ENCODE peak calls at places on chromosome 1, in four cellular contexts. K is neuronal stem cell, G is H1, B is trophoblast cell. C is an unnamed sample.

GRCh38 chr1:152061952-152062351 is 25.1 kb upstream of the S100A11 start:
- DNase-seq in K (no peak), G (no peak), B (peak), C (no peak)

GRCh38 chr1:198850196-198850595 is 211.4 kb downstream of the PTPRC start:
- DNase-seq in G (no peak), K (no peak), B (no peak), C (no peak)

GRCh38 chr1:203368624-203369451 is 17.9 kb upstream of the FMOD start:
- DNase-seq in G (no peak), K (no peak), B (no peak), C (peak)

GRCh38 chr1:186482661-186483255 is 21.8 kb upstream of the PDC start:
- DNase-seq in K (peak), G (peak), B (peak), C (peak)

GRCh38 chr1:204684551-204685235 is 845 bp downstream of the LRRN2 start:
- DNase-seq in K (no peak), G (peak), B (no peak), C (peak)

GRCh38 chr1:24236170-24237045 is 49.3 kb upstream of the IFNLR1 start:
- DNase-seq in B (peak), K (no peak), G (peak), C (peak)

GRCh38 chr1:40750326-40750975 is 33.1 kb upstream of the KCNQ4 start:
- DNase-seq in K (no peak), B (no peak), G (no peak), C (peak)

GRCh38 chr1:40646385-40646784 is 19.1 kb downstream of the RIMS3 start:
- DNase-seq in G (no peak), B (no peak), K (no peak), C (peak)

GRCh38 chr1:105492941-105493340 is 1563.5 kb upstream of the PRMT6 start:
- DNase-seq in B (peak), K (no peak), G (no peak), C (no peak)

GRCh38 chr1:101250219-101250618 is 13.4 kb downstream of the S1PR1 start:
- DNase-seq in B (no peak), K (no peak), G (no peak), C (no peak)

GRCh38 chr1:115797491-115797890 is 29.0 kb upstream of the CASQ2 start:
- DNase-seq in G (no peak), B (no peak), K (no peak), C (no peak)

GRCh38 chr1:203373002-203373401 is 22.1 kb upstream of the FMOD start:
- DNase-seq in G (no peak), B (no peak), K (no peak), C (no peak)

DNA sequence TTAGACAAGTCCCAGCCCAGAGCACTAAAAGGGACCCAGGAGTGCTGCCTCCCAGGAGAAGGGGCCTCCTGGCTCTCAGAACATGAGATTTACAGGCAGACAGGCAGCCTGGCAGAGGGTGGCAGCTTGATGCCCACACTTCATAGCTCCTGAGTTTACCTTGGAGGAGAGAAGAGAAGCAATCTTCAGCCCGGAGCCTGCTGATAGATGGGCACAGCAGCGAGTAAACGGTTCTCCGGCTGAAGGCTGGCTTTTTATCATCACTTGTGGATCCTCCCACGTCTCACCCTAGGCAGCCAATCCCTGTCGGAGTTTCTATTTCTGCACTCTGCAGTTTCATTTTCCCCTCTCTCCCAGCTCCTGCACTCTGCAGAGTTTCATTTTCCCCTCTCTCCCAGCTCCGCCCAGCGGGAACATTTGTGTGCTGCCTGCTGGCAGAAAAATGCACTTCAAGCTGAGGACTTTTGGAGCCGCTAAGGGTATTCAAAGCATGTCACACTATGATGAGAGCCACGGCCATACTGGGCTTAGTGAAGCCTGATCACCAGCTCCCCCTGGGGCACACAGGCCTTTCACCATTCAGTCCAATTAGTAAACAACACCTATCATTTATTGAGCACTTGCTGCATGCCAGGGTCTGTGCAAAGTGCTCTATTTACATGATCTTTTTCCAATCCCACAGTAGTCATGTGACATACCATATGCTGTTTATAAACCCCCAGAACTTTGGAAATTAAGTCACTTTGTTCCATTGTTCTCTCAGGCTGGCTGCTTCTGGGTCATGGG is at the start of gene IFI6:
- DNase-seq in K (peak), G (peak), B (peak), C (peak)
- H2AK5ac ChIP-seq in K (no peak), G (no peak), B (no peak), C (peak)

GRCh38 chr1:155975375-155976061 is 2.8 kb downstream of the ARHGEF2 start:
- DNase-seq in G (no peak), B (no peak), K (no peak), C (no peak)
- H3K4me3 ChIP-seq in G (peak), B (no peak), K (peak), C (peak)

GRCh38 chr1:68974447-68974846 is 477.6 kb upstream of the DEPDC1 start:
- DNase-seq in G (no peak), B (no peak), K (no peak), C (no peak)

GRCh38 chr1:68984289-68984688 is 487.4 kb upstream of the DEPDC1 start:
- DNase-seq in B (no peak), G (no peak), K (no peak), C (no peak)

GRCh38 chr1:68975534-68975933 is 478.7 kb upstream of the DEPDC1 start:
- DNase-seq in G (no peak), B (peak), K (peak), C (peak)

GRCh38 chr1:68977211-68977610 is 480.3 kb upstream of the DEPDC1 start:
- DNase-seq in K (no peak), G (no peak), B (no peak), C (no peak)

GRCh38 chr1:68979891-68980290 is 483.0 kb upstream of the DEPDC1 start:
- DNase-seq in G (no peak), K (no peak), B (peak), C (no peak)
- H2BK12ac ChIP-seq in G (no peak), K (no peak), B (no peak), C (no peak)

DNA sequence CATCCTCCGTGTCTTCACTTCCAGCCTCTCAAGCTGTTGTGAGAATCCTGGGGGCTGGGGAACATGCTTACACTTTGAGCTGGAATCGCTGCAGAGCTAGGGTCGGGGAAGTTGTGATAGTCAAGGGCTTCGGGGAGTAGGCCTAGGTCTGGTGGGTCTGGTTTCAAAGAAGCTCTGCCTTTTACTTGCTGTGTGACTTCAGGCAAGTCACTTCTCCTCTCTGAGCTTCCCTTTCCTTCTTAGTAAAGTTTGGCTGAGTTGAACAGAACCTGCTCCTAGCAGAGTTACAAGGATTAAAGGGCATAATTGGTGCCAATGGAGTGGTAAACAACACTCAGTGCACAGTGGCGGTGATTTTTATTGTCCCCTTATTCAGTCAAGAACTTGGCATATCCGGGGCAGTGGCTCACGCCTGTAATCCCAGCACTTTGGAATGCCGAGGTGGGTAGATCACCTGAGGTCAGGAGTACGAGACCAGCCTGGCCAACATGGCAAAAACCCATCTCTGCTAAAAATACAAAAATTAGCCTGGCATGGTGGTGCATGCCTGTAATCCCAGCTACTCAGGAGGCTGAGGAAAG is 25.7 kb downstream of the ARHGEF19 start:
- DNase-seq in K (no peak), G (no peak), B (no peak), C (no peak)
- H2AK5ac ChIP-seq in K (peak), G (no peak), B (no peak), C (peak)

DNA sequence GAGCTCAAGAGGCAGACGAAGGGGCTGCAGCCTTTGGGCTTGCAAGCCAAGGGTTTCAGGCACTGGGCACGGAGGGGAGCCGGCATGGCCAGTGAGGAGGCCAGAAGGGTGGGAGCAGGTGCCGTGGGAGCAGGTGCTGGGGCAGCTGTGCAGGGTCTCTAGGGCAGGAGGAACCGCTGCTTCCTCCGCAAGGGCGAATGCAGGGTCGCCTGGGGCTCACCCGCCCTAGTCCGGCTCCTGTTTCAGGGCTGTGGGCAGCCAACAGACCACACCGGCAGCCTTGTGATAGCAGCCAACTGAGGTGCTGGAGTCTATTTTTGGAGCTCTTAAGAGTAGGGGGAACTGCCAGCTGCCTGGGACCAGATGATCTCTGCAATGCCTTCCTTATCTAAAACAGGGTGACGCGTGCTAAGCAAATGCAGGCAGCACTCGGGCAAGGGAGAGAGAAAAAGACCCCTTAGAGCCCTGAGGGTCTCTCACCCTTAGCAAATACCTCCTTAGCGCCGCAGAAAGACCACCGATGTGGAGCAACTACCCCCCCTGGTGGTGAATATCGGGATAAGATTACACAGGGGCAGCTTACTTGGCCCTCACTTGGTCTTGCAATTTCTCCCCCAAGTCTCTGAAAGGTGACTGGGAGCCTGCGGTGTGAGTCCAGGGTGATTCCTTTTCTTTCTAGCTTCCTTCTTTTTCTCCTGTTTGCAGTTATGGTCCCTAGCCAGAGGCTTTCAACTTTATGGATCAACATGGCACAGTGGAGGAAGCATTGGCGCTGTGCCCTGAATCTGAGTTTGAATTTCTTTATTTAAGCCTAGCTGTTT is 20.7 kb upstream of the MAPKAPK2 start:
- DNase-seq in B (peak), G (peak), K (peak), C (peak)
- H3K4me3 ChIP-seq in B (no peak), G (peak), K (peak), C (no peak)